ENCODE peak calls at places on chromosomes 11 and 22, in eight cellular contexts. C is A549; Y is dorsolateral prefrontal cortex; V is activated T-cell treated with anti-CD3 and anti-CD28 coated beads for 1 hour; I is hypothalamus; K is stimulated activated CD8-positive, alpha-beta memory T cell treated with anti-CD3 and anti-CD28 coated beads, Interleukin-15, amount 100 ng/mL, for 4 hours; T is T-helper 22 cell; J is ecto neural progenitor cell. S is an unnamed sample.

GRCh38 chr11:66183581-66184048 is 84.8 kb upstream of the RAB1B start:
- DNase-seq in C (peak), Y (no peak), V (no peak), I (peak), K (no peak), T (no peak), J (no peak), S (no peak)

GRCh38 chr11:72100462-72100861 is 2.6 kb downstream of the LAMTOR1 start:
- DNase-seq in C (no peak), Y (no peak), V (no peak), I (no peak), K (no peak), T (no peak), J (no peak), S (no peak)

GRCh38 chr11:17221968-17222367 is 14.2 kb upstream of the PIK3C2A start:
- DNase-seq in C (no peak), Y (no peak), V (no peak), I (no peak), K (no peak), T (no peak), J (no peak), S (no peak)

GRCh38 chr11:69372589-69373250 is 78.8 kb downstream of the MYEOV start:
- DNase-seq in C (no peak), Y (peak), V (no peak), I (no peak), K (no peak), T (no peak), J (peak), S (no peak)

GRCh38 chr22:29994941-29995340 is 85.3 kb upstream of the HORMAD2 start:
- DNase-seq in C (peak), Y (no peak), V (no peak), I (no peak), K (no peak), T (no peak), J (no peak), S (no peak)

GRCh38 chr11:69231466-69232018 is 62.4 kb upstream of the MYEOV start:
- DNase-seq in C (no peak), Y (no peak), V (no peak), I (no peak), K (no peak), T (no peak), J (peak), S (no peak)

GRCh38 chr11:131910491-131911387 is 540.3 kb downstream of the NTM start:
- DNase-seq in C (peak), Y (peak), V (no peak), I (peak), K (no peak), T (no peak), J (peak), S (no peak)

GRCh38 chr11:86248609-86249008 is 4.1 kb downstream of the EED start:
- DNase-seq in C (no peak), Y (no peak), V (no peak), I (no peak), K (no peak), T (no peak), J (no peak), S (no peak)

GRCh38 chr22:28259774-28260173 is 340.7 kb upstream of the PITPNB start:
- DNase-seq in C (no peak), Y (no peak), V (no peak), I (no peak), K (no peak), T (no peak), J (no peak), S (no peak)

GRCh38 chr11:70871881-70872280 is 380.5 kb downstream of the SHANK2 start:
- DNase-seq in C (no peak), Y (no peak), V (no peak), I (no peak), K (no peak), T (no peak), J (no peak), S (peak)

GRCh38 chr22:49767355-49768062 is 60.2 kb downstream of the BRD1 start:
- DNase-seq in C (peak), Y (peak), V (no peak), I (no peak), K (no peak), T (no peak), J (peak), S (no peak)

GRCh38 chr22:45481661-45482060 is 21.0 kb upstream of the FBLN1 start:
- DNase-seq in C (no peak), Y (no peak), V (no peak), I (no peak), K (no peak), T (no peak), J (no peak), S (no peak)

GRCh38 chr11:64880240-64881001 is 2.0 kb upstream of the EHD1 start:
- DNase-seq in C (no peak), Y (no peak), V (no peak), I (peak), K (no peak), T (no peak), J (no peak), S (no peak)

GRCh38 chr11:17743808-17744119 is 9.2 kb downstream of the KCNC1 start:
- DNase-seq in C (no peak), Y (no peak), V (no peak), I (no peak), K (no peak), T (no peak), J (no peak), S (no peak)